ENCODE peak calls at places on chromosomes 11 and 22, in ten cellular contexts. I, J, M, U, X, D, O, F, P and Y are unnamed samples.

GRCh38 chr11:67572747-67573419 is 10.7 kb upstream of the GSTP1 start:
- DNase-seq in J (no peak), M (peak; percentile 76), D (no peak), U (peak; percentile 75), F (peak; percentile 70), O (peak; percentile 50), I (no peak), P (peak; percentile 65), X (peak; percentile 63), Y (no peak)

GRCh38 chr22:30947821-30948454 is 20.6 kb downstream of the MORC2 start:
- DNase-seq in U (no peak), D (no peak), X (no peak), F (peak; percentile 29), P (peak; percentile 67), J (peak; percentile 25), O (no peak), I (no peak), M (no peak), Y (no peak)

GRCh38 chr11:121341609-121342008 is 49.0 kb downstream of the SC5D start:
- DNase-seq in O (peak; percentile 45), F (no peak), D (no peak), M (no peak), J (peak; percentile 63), P (no peak), U (no peak), I (no peak), X (no peak), Y (no peak)

GRCh38 chr22:30453731-30454510 is 17.9 kb downstream of the SEC14L3 start:
- DNase-seq in U (no peak), O (peak; percentile 56), J (peak; percentile 36), F (peak; percentile 61), X (no peak), I (no peak), M (no peak), D (no peak), P (peak; percentile 11), Y (no peak)

GRCh38 chr11:73185680-73186293 is 32.3 kb upstream of the P2RY2 start:
- DNase-seq in I (no peak), J (no peak), F (no peak), P (no peak), M (no peak), D (no peak), U (no peak), X (no peak), O (no peak), Y (no peak)

GRCh38 chr11:102603091-102603490 is 22.0 kb downstream of the MMP20 start:
- DNase-seq in U (peak; percentile 24), O (no peak), P (no peak), X (no peak), M (peak; percentile 32), D (no peak), I (no peak), F (no peak), J (no peak), Y (peak; percentile 79)

GRCh38 chr11:44949160-44950035 is 1.3 kb downstream of the TP53I11 start:
- DNase-seq in I (no peak), P (peak; percentile 26), D (peak; percentile 36), U (peak; percentile 27), X (peak; percentile 75), J (no peak), M (peak; percentile 42), O (no peak), F (no peak), Y (no peak)

GRCh38 chr11:32176223-32176811 is 85.4 kb downstream of the RCN1 start:
- DNase-seq in O (peak; percentile 85), F (peak; percentile 66), X (peak; percentile 57), P (peak; percentile 84), M (peak; percentile 62), U (peak; percentile 81), I (peak; percentile 74), J (peak; percentile 72), D (peak; percentile 54), Y (peak; percentile 27)

GRCh38 chr22:31243339-31244043 is 31.4 kb downstream of the LIMK2 start:
- DNase-seq in M (no peak), U (no peak), I (no peak), O (no peak), X (no peak), P (no peak), J (no peak), F (no peak), D (no peak), Y (no peak)

GRCh38 chr22:42177891-42178336 is 47.3 kb upstream of the CYP2D6 start:
- DNase-seq in X (no peak), P (no peak), U (no peak), I (no peak), J (no peak), M (no peak), D (no peak), F (no peak), O (no peak), Y (peak; percentile 71)

GRCh38 chr11:65426839-65427690 is 4.5 kb downstream of the NEAT1 start:
- DNase-seq in D (no peak), M (no peak), U (peak; percentile 82), P (peak; percentile 49), I (no peak), X (peak; percentile 66), O (peak; percentile 48), J (peak; percentile 69), F (no peak), Y (peak; percentile 70)

GRCh38 chr22:20953668-20954500 is 13.2 kb upstream of the AIFM3 start:
- DNase-seq in F (no peak), D (no peak), O (no peak), P (no peak), J (no peak), M (no peak), U (peak; percentile 32), I (no peak), X (peak; percentile 46), Y (peak; percentile 59)

GRCh38 chr22:43378011-43378704 is 33.7 kb upstream of the MPPED1 start:
- DNase-seq in F (no peak), X (no peak), M (no peak), D (no peak), O (no peak), P (peak; percentile 27), I (no peak), U (peak; percentile 70), J (peak; percentile 51), Y (no peak)